ENCODE peak calls at places on chromosomes 6 and 20, in nine cellular contexts. U is ureter; I is COLO829; J is heart right ventricle; G is activated CD4-positive, alpha-beta T cell treated with anti-CD3 and anti-CD28 coated beads, Interleukin-2, amount 50 U/mL, for 24 hours; C is SW 1271; K is AG09319; Z is HepG2; Y is ovary. R is an unnamed sample.

GRCh38 chr6:34142599-34142998 is 3.3 kb downstream of the GRM4 start:
- DNase-seq in I (no peak), C (no peak), Z (no peak), G (no peak), Y (no peak), J (no peak), U (peak), K (no peak), R (no peak)

GRCh38 chr6:151961809-151962208 is 154.3 kb downstream of the ESR1 start:
- DNase-seq in U (no peak), Y (no peak), Z (no peak), K (no peak), J (no peak), I (no peak), C (no peak), G (no peak), R (no peak)

GRCh38 chr20:46312075-46312944 is 4.0 kb upstream of the CDH22 start:
- DNase-seq in C (no peak), I (no peak), K (no peak), J (no peak), G (no peak), Y (no peak), U (no peak), Z (peak), R (no peak)

GRCh38 chr6:150857062-150857905 is 8.2 kb upstream of the MTHFD1L start:
- DNase-seq in I (peak), K (peak), C (peak), Z (peak), U (no peak), G (no peak), J (no peak), Y (no peak), R (no peak)

GRCh38 chr6:116662186-116662585 is 6.4 kb downstream of the ZUP1 start:
- DNase-seq in U (no peak), Z (no peak), C (no peak), K (no peak), J (no peak), I (no peak), G (no peak), Y (no peak), R (no peak)

GRCh38 chr6:97443408-97444080 is 160.5 kb upstream of the MMS22L start:
- DNase-seq in J (no peak), K (no peak), C (no peak), Z (no peak), Y (no peak), G (no peak), I (no peak), U (no peak), R (no peak)

GRCh38 chr20:51930775-51931174 is 128.5 kb upstream of the SALL4 start:
- DNase-seq in C (no peak), G (no peak), Z (no peak), Y (no peak), J (peak), K (peak), U (no peak), I (peak), R (no peak)

GRCh38 chr6:85470023-85470410 is 20.1 kb downstream of the NT5E start:
- DNase-seq in G (no peak), Y (no peak), I (no peak), Z (no peak), J (no peak), K (no peak), U (no peak), C (no peak), R (no peak)

GRCh38 chr20:59985864-59986263 is 27.6 kb downstream of the CDH26 start:
- DNase-seq in J (no peak), K (no peak), Y (no peak), C (no peak), U (no peak), I (no peak), Z (no peak), G (no peak), R (no peak)

GRCh38 chr6:10529231-10529801 is 8.2 kb downstream of the GCNT2 start:
- DNase-seq in Z (peak), G (no peak), C (no peak), I (no peak), U (no peak), J (no peak), Y (no peak), K (no peak), R (no peak)

GRCh38 chr20:62734881-62735280 is 26.2 kb downstream of the NTSR1 start:
- DNase-seq in U (no peak), C (no peak), J (no peak), I (no peak), K (no peak), Y (no peak), Z (no peak), G (no peak), R (no peak)

GRCh38 chr6:106520711-106521367 is 108.5 kb downstream of the RTN4IP1 start:
- DNase-seq in J (no peak), K (no peak), Y (no peak), G (no peak), U (no peak), I (no peak), C (no peak), Z (no peak), R (peak)

GRCh38 chr6:16179970-16180431 is 51.1 kb downstream of the MYLIP start:
- DNase-seq in K (no peak), J (no peak), Y (no peak), Z (no peak), U (no peak), G (no peak), C (no peak), I (no peak), R (no peak)

GRCh38 chr20:23668477-23668951 is 20.3 kb downstream of the CST4 start:
- DNase-seq in G (no peak), U (peak), I (peak), Y (no peak), J (peak), K (no peak), C (no peak), Z (peak), R (peak)

GRCh38 chr6:12335717-12336116 is 45.6 kb downstream of the EDN1 start:
- DNase-seq in G (no peak), I (no peak), Z (no peak), U (no peak), K (no peak), J (no peak), Y (no peak), C (no peak), R (no peak)

GRCh38 chr6:40882321-40882720 is 156.7 kb downstream of the UNC5CL start:
- DNase-seq in G (no peak), J (no peak), Y (no peak), C (no peak), K (no peak), I (no peak), Z (no peak), U (no peak), R (no peak)

GRCh38 chr6:25103603-25104002 is 167.8 kb upstream of the RIPOR2 start:
- DNase-seq in G (no peak), K (no peak), Z (no peak), Y (no peak), C (no peak), I (no peak), U (no peak), J (no peak), R (no peak)

GRCh38 chr20:20525756-20526155 is 157.9 kb downstream of the INSM1 start:
- DNase-seq in C (no peak), Y (no peak), G (no peak), Z (no peak), K (no peak), U (no peak), J (no peak), I (peak), R (no peak)

GRCh38 chr6:159979136-159979874 is 10.4 kb downstream of the IGF2R start:
- DNase-seq in C (no peak), K (no peak), J (no peak), I (no peak), G (no peak), Z (peak), U (no peak), Y (no peak), R (no peak)

GRCh38 chr20:57024849-57025248 is 241.6 kb downstream of the BMP7 start:
- DNase-seq in I (no peak), Z (no peak), U (no peak), Y (no peak), G (no peak), J (no peak), K (no peak), C (no peak), R (no peak)

GRCh38 chr6:73088138-73088813 is 137.0 kb downstream of the KHDC1L start:
- DNase-seq in G (no peak), Y (no peak), K (no peak), Z (no peak), C (no peak), J (no peak), I (no peak), U (no peak), R (peak)

GRCh38 chr6:87210979-87211378 is 55.6 kb downstream of the ZNF292 start:
- DNase-seq in U (no peak), Z (no peak), I (no peak), C (no peak), J (no peak), K (no peak), G (no peak), Y (no peak), R (peak)